ENCODE peak calls at places on chromosome 14, in eight cellular contexts. U is endothelial cell of umbilical vein, J is HCT116, V is hepatocyte, S is GM23248, X is H9, I is mesenchymal stem cell, Y is HepG2. F is an unnamed sample.

GRCh38 chr14:29521526-29522137 is 406.0 kb downstream of the PRKD1 start:
- DNase-seq in I (no peak), J (no peak), U (peak), X (peak), S (peak), Y (no peak), V (peak), F (peak)

GRCh38 chr14:73567951-73568885 is 795 bp upstream of the ACOT2 start:
- DNase-seq in S (peak), I (peak), J (no peak), U (peak), V (peak), X (no peak), Y (peak), F (peak)

GRCh38 chr14:100440758-100441203 is 117.6 kb downstream of the SLC25A47 start:
- DNase-seq in J (no peak), U (peak), Y (no peak), V (no peak), I (no peak), X (no peak), S (peak), F (peak)

GRCh38 chr14:37051153-37051552 is 121.3 kb downstream of the SLC25A21 start:
- DNase-seq in J (no peak), X (no peak), I (no peak), V (no peak), U (peak), Y (no peak), S (peak), F (no peak)

GRCh38 chr14:85156319-85156718 is 373.6 kb upstream of the FLRT2 start:
- DNase-seq in I (no peak), S (no peak), Y (no peak), V (no peak), X (no peak), U (no peak), J (no peak), F (no peak)

GRCh38 chr14:35213869-35214387 is 78.3 kb upstream of the PSMA6 start:
- DNase-seq in Y (peak), V (no peak), I (peak), X (no peak), S (peak), U (peak), J (no peak), F (peak)

GRCh38 chr14:33617154-33617553 is 333.7 kb downstream of the EGLN3 start:
- DNase-seq in J (no peak), X (no peak), V (peak), U (no peak), S (peak), Y (no peak), I (peak), F (peak)

GRCh38 chr14:50835280-50835679 is 4.3 kb upstream of the NIN start:
- DNase-seq in X (no peak), U (no peak), S (peak), I (no peak), Y (peak), J (no peak), V (no peak), F (no peak)

GRCh38 chr14:26527095-26527494 is 70.7 kb downstream of the NOVA1 start:
- DNase-seq in J (no peak), X (no peak), I (peak), U (no peak), V (no peak), Y (no peak), S (peak), F (peak)

GRCh38 chr14:71803539-71804260 is 128.5 kb upstream of the RGS6 start:
- DNase-seq in I (peak), U (peak), Y (no peak), X (no peak), V (no peak), J (peak), S (peak), F (no peak)

GRCh38 chr14:96626121-96626768 is 124.1 kb downstream of the PAPOLA start:
- DNase-seq in J (no peak), S (no peak), I (no peak), Y (no peak), V (no peak), X (peak), U (no peak), F (no peak)

GRCh38 chr14:72906879-72907278 is 13.0 kb upstream of the DPF3 start:
- DNase-seq in X (no peak), V (no peak), U (no peak), S (peak), I (no peak), J (no peak), Y (no peak), F (no peak)

GRCh38 chr14:100903672-100904185 is at the start of gene RTL1:
- DNase-seq in X (no peak), V (no peak), S (no peak), U (no peak), Y (no peak), J (no peak), I (no peak), F (no peak)

GRCh38 chr14:58708004-58708403 is 70.2 kb downstream of the DACT1 start:
- DNase-seq in X (no peak), V (no peak), I (peak), S (no peak), U (no peak), J (no peak), Y (no peak), F (no peak)

GRCh38 chr14:60653709-60654161 is 4.5 kb upstream of the SIX1 start:
- DNase-seq in V (no peak), S (no peak), U (no peak), Y (no peak), I (no peak), X (peak), J (no peak), F (no peak)

GRCh38 chr14:62015945-62016344 is 253.7 kb downstream of the SNAPC1 start:
- DNase-seq in Y (no peak), S (peak), J (no peak), I (no peak), V (no peak), X (no peak), U (no peak), F (peak)

GRCh38 chr14:53551862-53552261 is 398.7 kb upstream of the DDHD1 start:
- DNase-seq in I (no peak), V (no peak), U (no peak), Y (no peak), J (no peak), S (no peak), X (no peak), F (no peak)

GRCh38 chr14:75434557-75435248 is 6.9 kb downstream of the JDP2 start:
- DNase-seq in X (peak), Y (no peak), I (peak), S (no peak), V (no peak), J (no peak), U (no peak), F (no peak)

GRCh38 chr14:100787659-100788058 is 38.3 kb upstream of the MEG3 start:
- DNase-seq in J (no peak), Y (no peak), S (no peak), U (no peak), V (no peak), I (no peak), X (no peak), F (no peak)

GRCh38 chr14:89123215-89123614 is 293.8 kb downstream of the FOXN3 start:
- DNase-seq in U (no peak), V (no peak), J (no peak), X (no peak), Y (no peak), S (no peak), I (no peak), F (no peak)

GRCh38 chr14:50666772-50667490 is 1.2 kb downstream of the SAV1 start:
- DNase-seq in X (peak), U (peak), S (peak), Y (peak), I (peak), J (no peak), V (peak), F (peak)

GRCh38 chr14:95339301-95339865 is 19.7 kb upstream of the CLMN start:
- DNase-seq in V (no peak), I (no peak), J (no peak), X (no peak), U (no peak), Y (peak), S (no peak), F (no peak)

GRCh38 chr14:71891970-71892369 is 40.3 kb upstream of the RGS6 start:
- DNase-seq in V (no peak), J (no peak), I (no peak), Y (no peak), U (no peak), S (peak), X (peak), F (peak)

GRCh38 chr14:75437201-75438143 is 9.7 kb downstream of the JDP2 start:
- DNase-seq in J (no peak), U (no peak), V (no peak), S (no peak), Y (no peak), X (no peak), I (no peak), F (no peak)

GRCh38 chr14:71488703-71489141 is 443.5 kb upstream of the RGS6 start:
- DNase-seq in U (no peak), V (no peak), I (peak), X (no peak), Y (no peak), J (no peak), S (peak), F (peak)

GRCh38 chr14:39107624-39108023 is 4.6 kb upstream of the SEC23A start:
- DNase-seq in Y (peak), U (peak), S (peak), V (peak), X (no peak), I (peak), J (no peak), F (peak)

GRCh38 chr14:95774265-95775160 is 60.6 kb upstream of the TCL1A start:
- DNase-seq in X (peak), Y (peak), V (peak), U (peak), J (peak), S (peak), I (peak), F (peak)

GRCh38 chr14:80781968-80782367 is 159.6 kb downstream of the CEP128 start:
- DNase-seq in U (no peak), S (no peak), Y (no peak), I (no peak), X (no peak), J (no peak), V (no peak), F (no peak)

GRCh38 chr14:31439554-31439953 is 17.8 kb downstream of the DTD2 start:
- DNase-seq in J (no peak), Y (no peak), V (no peak), S (peak), U (no peak), X (no peak), I (no peak), F (peak)

GRCh38 chr14:95655461-95655860 is 30.8 kb upstream of the TCL1B start:
- DNase-seq in X (no peak), S (no peak), U (no peak), Y (no peak), I (no peak), J (no peak), V (no peak), F (no peak)

GRCh38 chr14:23641915-23642588 is 5.9 kb downstream of the DHRS2 start:
- DNase-seq in V (no peak), I (no peak), X (no peak), U (no peak), Y (peak), S (no peak), J (no peak), F (no peak)
- H3K4me2 ChIP-seq in V (no peak), I (no peak), X (no peak), U (no peak), Y (peak), S (no peak), J (no peak), F (no peak)

GRCh38 chr14:64193821-64194220 is 100.3 kb downstream of the ESR2 start:
- DNase-seq in U (no peak), J (no peak), V (no peak), I (no peak), S (no peak), Y (peak), X (no peak), F (no peak)
- H3K4me2 ChIP-seq in U (no peak), J (no peak), V (no peak), I (no peak), S (no peak), Y (no peak), X (no peak), F (no peak)

GRCh38 chr14:68369289-68369925 is 423.5 kb downstream of the ZFP36L1 start:
- DNase-seq in I (no peak), J (no peak), Y (no peak), S (no peak), U (no peak), X (no peak), V (no peak), F (no peak)
- H3K4me2 ChIP-seq in I (no peak), J (no peak), Y (no peak), S (no peak), U (no peak), X (no peak), V (no peak), F (no peak)

GRCh38 chr14:103111297-103111981 is 11.8 kb upstream of the TNFAIP2 start:
- DNase-seq in V (no peak), I (no peak), J (no peak), S (no peak), Y (no peak), X (no peak), U (no peak), F (no peak)
- H3K4me2 ChIP-seq in V (no peak), I (no peak), J (peak), S (no peak), Y (no peak), X (no peak), U (no peak), F (no peak)

GRCh38 chr14:92658160-92658559 is 90.3 kb downstream of the LGMN start:
- DNase-seq in I (no peak), Y (no peak), S (no peak), U (no peak), X (no peak), J (no peak), V (no peak), F (no peak)

GRCh38 chr14:92660571-92660970 is 87.9 kb downstream of the LGMN start:
- DNase-seq in J (no peak), I (no peak), V (no peak), U (no peak), Y (no peak), S (no peak), X (no peak), F (no peak)

GRCh38 chr14:92657457-92658142 is 90.8 kb downstream of the LGMN start:
- DNase-seq in Y (no peak), X (no peak), S (no peak), U (no peak), V (no peak), J (no peak), I (no peak), F (no peak)

GRCh38 chr14:92663049-92663448 is 85.4 kb downstream of the LGMN start:
- DNase-seq in V (no peak), I (no peak), U (no peak), X (no peak), S (no peak), J (no peak), Y (no peak), F (peak)

GRCh38 chr14:92659765-92660561 is 88.5 kb downstream of the LGMN start:
- DNase-seq in S (peak), U (no peak), X (no peak), V (no peak), I (no peak), Y (no peak), J (no peak), F (no peak)
- H3K4me2 ChIP-seq in S (no peak), U (no peak), X (no peak), V (no peak), I (no peak), Y (no peak), J (no peak), F (no peak)

GRCh38 chr14:90425480-90425879 is 28.7 kb downstream of the CALM1 start:
- DNase-seq in Y (no peak), U (no peak), I (no peak), X (no peak), V (no peak), J (no peak), S (no peak), F (no peak)

GRCh38 chr14:90426031-90426540 is 29.3 kb downstream of the CALM1 start:
- DNase-seq in S (no peak), U (no peak), X (no peak), I (no peak), Y (no peak), V (no peak), J (no peak), F (no peak)

GRCh38 chr14:90424686-90425255 is 27.9 kb downstream of the CALM1 start:
- DNase-seq in U (no peak), Y (no peak), V (no peak), X (no peak), I (no peak), S (no peak), J (no peak), F (no peak)

GRCh38 chr14:90423166-90423565 is 26.3 kb downstream of the CALM1 start:
- DNase-seq in J (no peak), S (no peak), I (no peak), U (no peak), Y (no peak), X (no peak), V (no peak), F (no peak)

DNA sequence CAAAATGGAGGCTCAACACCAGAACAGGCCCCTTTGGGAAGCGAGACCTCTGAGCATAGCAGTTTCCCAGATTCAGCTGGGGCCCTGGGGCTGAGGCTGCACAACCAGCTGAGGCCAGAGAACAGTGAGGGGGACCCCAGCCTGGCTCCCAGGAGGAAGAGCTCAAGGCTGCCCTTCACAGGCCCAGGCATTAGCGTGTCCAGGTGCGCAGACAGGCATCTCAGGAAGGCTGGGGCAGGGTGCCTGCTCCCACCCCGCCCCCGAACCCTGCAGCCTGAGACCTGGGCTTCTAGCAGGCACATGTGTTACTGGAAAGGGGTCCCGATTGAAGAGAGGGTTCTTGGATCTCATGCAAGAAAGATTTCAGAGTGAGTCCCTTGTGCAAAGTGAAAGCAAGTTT is 27.2 kb downstream of the CALM1 start:
- DNase-seq in S (no peak), X (no peak), U (no peak), J (no peak), I (no peak), Y (no peak), V (no peak), F (no peak)
- H3K4me2 ChIP-seq in S (no peak), X (no peak), U (no peak), J (no peak), I (no peak), Y (no peak), V (no peak), F (no peak)

DNA sequence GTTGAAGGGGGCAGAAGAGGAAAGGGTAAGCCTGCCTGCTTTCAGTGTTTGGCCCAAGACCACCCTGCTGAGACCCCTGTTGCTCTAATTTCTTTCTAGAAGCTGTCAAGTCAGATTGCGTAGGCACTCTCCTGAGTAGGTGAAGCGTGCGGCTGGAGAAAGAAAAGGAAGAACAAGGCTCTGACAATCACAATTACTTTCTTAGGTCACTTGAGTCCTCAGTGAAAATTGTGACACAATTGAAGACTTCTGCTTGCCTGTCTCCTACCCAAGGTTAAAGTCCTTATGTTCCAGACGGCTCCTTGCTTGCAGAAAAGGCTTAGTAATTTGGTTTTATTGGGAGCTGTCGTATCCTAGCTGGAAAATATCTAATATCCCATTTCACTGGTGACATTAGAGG is 716 bp upstream of the CTSG start:
- DNase-seq in S (no peak), I (no peak), X (no peak), J (no peak), V (no peak), U (no peak), Y (no peak), F (no peak)
- H3K4me2 ChIP-seq in S (no peak), I (no peak), X (no peak), J (no peak), V (no peak), U (no peak), Y (no peak), F (no peak)

DNA sequence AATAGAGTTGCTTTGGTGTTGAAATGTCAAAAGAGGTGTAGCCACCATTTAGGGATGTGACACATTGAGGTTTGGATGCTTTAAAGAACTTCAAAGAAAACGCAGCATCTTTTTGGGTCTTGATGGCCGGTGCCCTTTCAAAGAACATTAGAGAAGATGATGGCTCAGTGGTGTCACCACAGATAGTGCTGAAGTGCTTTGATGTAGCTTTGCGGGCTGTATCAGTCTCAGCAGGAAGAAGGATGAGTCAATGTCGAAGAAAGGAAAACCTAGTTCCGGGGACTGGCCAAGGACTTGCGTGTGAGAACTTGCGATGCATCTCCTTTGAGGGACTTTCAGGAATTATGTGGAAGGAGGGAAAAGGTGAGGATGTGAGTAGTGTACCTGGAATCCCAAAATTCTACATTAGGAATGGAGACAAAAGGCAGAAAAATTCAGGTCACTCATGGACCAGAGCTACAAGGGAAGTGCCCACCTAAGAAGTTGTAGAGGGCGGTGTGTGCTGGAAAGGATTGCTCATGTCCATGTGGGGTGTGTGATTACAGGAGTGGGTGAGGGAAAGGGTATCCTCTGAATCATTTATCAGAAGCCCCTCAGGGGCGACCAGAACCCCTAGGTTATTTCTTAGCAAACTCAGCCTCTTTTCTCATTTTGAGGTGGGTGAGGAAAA is 39.7 kb upstream of the GZMB start:
- DNase-seq in V (no peak), Y (no peak), U (no peak), S (no peak), J (no peak), X (no peak), I (no peak), F (no peak)
- H3K4me2 ChIP-seq in V (no peak), Y (no peak), U (no peak), S (no peak), J (no peak), X (no peak), I (no peak), F (no peak)

GRCh38 chr14:66910306-66910705 is 278.9 kb upstream of the GARIN2 start:
- DNase-seq in V (no peak), U (no peak), X (no peak), I (no peak), J (no peak), Y (no peak), S (peak), F (no peak)
- H3K4me2 ChIP-seq in V (no peak), U (no peak), X (no peak), I (no peak), J (no peak), Y (no peak), S (no peak), F (no peak)

GRCh38 chr14:52267501-52268190 is at the start of gene PTGDR:
- DNase-seq in S (peak), I (peak), J (no peak), X (peak), V (peak), Y (no peak), U (no peak), F (peak)
- H3K4me2 ChIP-seq in S (peak), I (peak), J (no peak), X (peak), V (peak), Y (no peak), U (no peak), F (peak)